ENCODE peak calls at places on chromosomes 11 and 22, in ten cellular contexts. X, R, T, J, A, M, Y, E, G and D are unnamed samples.

GRCh38 chr11:6757373-6757967 is 14.3 kb downstream of the OR2AG2 start:
- DNase-seq in J (peak; percentile 37), X (peak; percentile 74), Y (peak; percentile 38), E (no peak), G (no peak), M (peak; percentile 80), T (peak; percentile 53), R (peak; percentile 86), A (peak; percentile 55), D (peak; percentile 60)

GRCh38 chr11:117826360-117826635 is 1.8 kb upstream of the FXYD2 start:
- DNase-seq in J (no peak), T (no peak), G (no peak), Y (no peak), R (no peak), X (peak; percentile 3), E (no peak), M (no peak), A (no peak), D (no peak)

GRCh38 chr11:72293391-72293790 is 49.4 kb upstream of the PHOX2A start:
- DNase-seq in G (no peak), E (no peak), T (no peak), Y (no peak), A (peak; percentile 1), R (no peak), X (no peak), J (no peak), M (no peak), D (no peak)

GRCh38 chr11:72519220-72519881 is 85.0 kb upstream of the CLPB start:
- DNase-seq in T (peak; percentile 30), E (peak; percentile 15), A (no peak), Y (no peak), X (peak; percentile 19), G (no peak), M (no peak), J (no peak), R (peak; percentile 18), D (peak; percentile 36)

GRCh38 chr22:36757608-36758220 is 18.2 kb downstream of the IFT27 start:
- DNase-seq in M (peak; percentile 73), A (peak; percentile 86), G (peak; percentile 88), J (peak; percentile 55), Y (peak; percentile 64), X (peak; percentile 85), R (peak; percentile 90), T (peak; percentile 72), E (peak; percentile 28), D (peak; percentile 75)

GRCh38 chr11:133894956-133895549 is 49.7 kb upstream of the SPATA19 start:
- DNase-seq in M (no peak), E (peak; percentile 43), T (no peak), G (no peak), Y (no peak), A (no peak), X (no peak), R (no peak), J (no peak), D (no peak)

GRCh38 chr22:20783844-20784723 is 10.2 kb downstream of the SERPIND1 start:
- DNase-seq in G (no peak), M (peak; percentile 76), T (peak; percentile 70), A (peak; percentile 73), Y (peak; percentile 15), X (peak; percentile 55), J (peak; percentile 48), R (peak; percentile 67), E (peak; percentile 20), D (peak; percentile 70)

GRCh38 chr11:2130881-2131352 is 8.3 kb downstream of the IGF2 start:
- DNase-seq in G (peak; percentile 41), M (no peak), Y (no peak), X (no peak), J (no peak), E (no peak), A (no peak), T (no peak), R (no peak), D (no peak)

GRCh38 chr11:82906236-82906635 is 4.7 kb downstream of the DDIAS start:
- DNase-seq in Y (no peak), T (peak; percentile 34), A (no peak), M (peak; percentile 54), G (no peak), R (no peak), X (no peak), J (peak; percentile 11), E (no peak), D (peak; percentile 50)

GRCh38 chr11:33777906-33778305 is 3.6 kb upstream of the FBXO3 start:
- DNase-seq in E (no peak), A (no peak), M (no peak), T (no peak), J (no peak), G (no peak), Y (no peak), R (no peak), X (peak; percentile 45), D (no peak)

GRCh38 chr22:19890502-19891349 is 36.1 kb upstream of the GNB1L start:
- DNase-seq in Y (no peak), E (no peak), X (no peak), J (no peak), T (no peak), R (no peak), A (no peak), M (no peak), G (peak; percentile 48), D (no peak)

GRCh38 chr11:115552773-115553438 is 48.7 kb upstream of the CADM1 start:
- DNase-seq in R (no peak), X (no peak), J (no peak), E (no peak), M (no peak), T (no peak), Y (no peak), A (no peak), G (no peak), D (no peak)

GRCh38 chr11:30107899-30108298 is 91.1 kb upstream of the KCNA4 start:
- DNase-seq in X (no peak), R (no peak), M (peak; percentile 92), Y (no peak), G (no peak), A (no peak), T (peak; percentile 63), J (peak; percentile 3), E (no peak), D (peak; percentile 16)

GRCh38 chr11:86608251-86608799 is 64.1 kb downstream of the ME3 start:
- DNase-seq in M (peak; percentile 85), Y (no peak), G (peak; percentile 87), A (peak; percentile 66), E (no peak), X (peak; percentile 59), R (peak; percentile 70), J (peak; percentile 72), T (peak; percentile 80), D (peak; percentile 82)

GRCh38 chr11:94664336-94664735 is 97.2 kb downstream of the PIWIL4 start:
- DNase-seq in Y (no peak), E (no peak), X (no peak), G (no peak), J (peak; percentile 7), M (no peak), A (no peak), T (peak; percentile 34), R (no peak), D (peak; percentile 22)